ENCODE peak calls at places on chromosomes 13 and 19, in four cellular contexts. C, J, S and D are unnamed samples.

GRCh38 chr13:42110410-42111155 is 62.1 kb downstream of the DGKH start:
- DNase-seq in J (peak), C (peak), S (no peak), D (peak)

GRCh38 chr13:54647275-54647674 is 1618.7 kb downstream of the OLFM4 start:
- DNase-seq in J (no peak), C (no peak), S (no peak), D (no peak)

GRCh38 chr19:13012690-13013608 is 17.7 kb downstream of the NFIX start:
- DNase-seq in C (no peak), J (peak), S (no peak), D (no peak)

GRCh38 chr19:12984683-12985048 is 10.6 kb upstream of the NFIX start:
- DNase-seq in J (no peak), S (no peak), C (no peak), D (no peak)

GRCh38 chr19:55160128-55160985 is 2.8 kb upstream of the TNNI3 start:
- DNase-seq in C (peak), J (peak), S (peak), D (peak)

GRCh38 chr19:1864480-1865171 is 1.2 kb upstream of the KLF16 start:
- DNase-seq in S (no peak), C (peak), J (peak), D (no peak)

GRCh38 chr13:35157143-35157755 is 215.2 kb downstream of the NBEA start:
- DNase-seq in J (peak), S (no peak), C (peak), D (peak)

GRCh38 chr19:43564800-43565199 is 10.5 kb downstream of the XRCC1 start:
- DNase-seq in C (no peak), J (no peak), S (no peak), D (no peak)

GRCh38 chr13:102892504-102892903 is 46.7 kb downstream of the ERCC5 start:
- DNase-seq in C (no peak), S (no peak), J (no peak), D (no peak)

GRCh38 chr13:85586422-85586831 is 212.8 kb downstream of the SLITRK6 start:
- DNase-seq in S (no peak), C (no peak), J (no peak), D (no peak)

GRCh38 chr13:64248371-64249065 is 2832.9 kb upstream of the PCDH20 start:
- DNase-seq in C (no peak), J (no peak), S (no peak), D (no peak)

GRCh38 chr13:109297628-109298027 is 488.8 kb downstream of the IRS2 start:
- DNase-seq in S (no peak), C (peak), J (no peak), D (no peak)

GRCh38 chr19:35457173-35457572 is 9.1 kb downstream of the FFAR2 start:
- DNase-seq in C (no peak), S (no peak), J (peak), D (peak)

GRCh38 chr13:34276764-34277163 is 458.8 kb downstream of the RFC3 start:
- DNase-seq in J (no peak), S (no peak), C (no peak), D (no peak)

GRCh38 chr19:18223860-18224524 is 2.2 kb downstream of the PDE4C start:
- DNase-seq in S (no peak), J (peak), C (peak), D (no peak)

GRCh38 chr19:15248648-15249559 is 16.7 kb upstream of the EPHX3 start:
- DNase-seq in C (no peak), J (no peak), S (no peak), D (no peak)

GRCh38 chr13:46134961-46135522 is 30.2 kb upstream of the CPB2 start:
- DNase-seq in J (no peak), C (no peak), S (no peak), D (no peak)

GRCh38 chr19:54469496-54469934 is 3.6 kb downstream of the CDC42EP5 start:
- DNase-seq in J (peak), S (no peak), C (no peak), D (no peak)

GRCh38 chr13:99339736-99340392 is 32.7 kb upstream of the GPR183 start:
- DNase-seq in C (no peak), J (peak), S (no peak), D (no peak)

GRCh38 chr19:56099638-56100539 is 21.2 kb downstream of the ZNF787 start:
- DNase-seq in J (no peak), C (no peak), S (no peak), D (no peak)

GRCh38 chr13:30752201-30752797 is 17.0 kb downstream of the ALOX5AP start:
- DNase-seq in C (no peak), J (no peak), S (no peak), D (no peak)

GRCh38 chr19:5705552-5705951 is 14.4 kb downstream of the LONP1 start:
- DNase-seq in S (no peak), C (peak), J (no peak), D (no peak)

GRCh38 chr13:102701331-102701730 is 6.5 kb upstream of the METTL21C start:
- DNase-seq in J (no peak), S (no peak), C (no peak), D (no peak)

GRCh38 chr19:23999821-24000610 is 85.3 kb downstream of the ZNF726 start:
- DNase-seq in S (no peak), C (no peak), J (no peak), D (no peak)

GRCh38 chr19:38831142-38831605 is 420 bp downstream of the ECH1 start:
- DNase-seq in C (peak), J (no peak), S (no peak), D (no peak)

GRCh38 chr19:823565-824121 is 1.9 kb upstream of the PLPPR3 start:
- DNase-seq in S (no peak), C (no peak), J (peak), D (no peak)

GRCh38 chr13:92137519-92137918 is 739.1 kb downstream of the GPC5 start:
- DNase-seq in C (no peak), S (no peak), J (no peak), D (no peak)

GRCh38 chr19:43789029-43789428 is 8.3 kb upstream of the KCNN4 start:
- DNase-seq in C (no peak), J (no peak), S (no peak), D (no peak)

GRCh38 chr13:99357920-99358319 is 50.7 kb upstream of the GPR183 start:
- DNase-seq in J (no peak), S (no peak), C (no peak), D (no peak)

GRCh38 chr19:50328257-50329145 is 676 bp downstream of the KCNC3 start:
- DNase-seq in S (no peak), C (peak), J (peak), D (no peak)

GRCh38 chr13:90049989-90050671 is 1297.4 kb upstream of the MIR17HG start:
- DNase-seq in C (no peak), S (no peak), J (no peak), D (no peak)

GRCh38 chr13:90055760-90056159 is 1291.7 kb upstream of the MIR17HG start:
- DNase-seq in J (no peak), S (no peak), C (no peak), D (no peak)

GRCh38 chr13:90055121-90055520 is 1292.4 kb upstream of the MIR17HG start:
- DNase-seq in C (no peak), S (no peak), J (no peak), D (no peak)
- H3K27ac ChIP-seq in C (no peak), S (no peak), J (no peak), D (no peak)

DNA sequence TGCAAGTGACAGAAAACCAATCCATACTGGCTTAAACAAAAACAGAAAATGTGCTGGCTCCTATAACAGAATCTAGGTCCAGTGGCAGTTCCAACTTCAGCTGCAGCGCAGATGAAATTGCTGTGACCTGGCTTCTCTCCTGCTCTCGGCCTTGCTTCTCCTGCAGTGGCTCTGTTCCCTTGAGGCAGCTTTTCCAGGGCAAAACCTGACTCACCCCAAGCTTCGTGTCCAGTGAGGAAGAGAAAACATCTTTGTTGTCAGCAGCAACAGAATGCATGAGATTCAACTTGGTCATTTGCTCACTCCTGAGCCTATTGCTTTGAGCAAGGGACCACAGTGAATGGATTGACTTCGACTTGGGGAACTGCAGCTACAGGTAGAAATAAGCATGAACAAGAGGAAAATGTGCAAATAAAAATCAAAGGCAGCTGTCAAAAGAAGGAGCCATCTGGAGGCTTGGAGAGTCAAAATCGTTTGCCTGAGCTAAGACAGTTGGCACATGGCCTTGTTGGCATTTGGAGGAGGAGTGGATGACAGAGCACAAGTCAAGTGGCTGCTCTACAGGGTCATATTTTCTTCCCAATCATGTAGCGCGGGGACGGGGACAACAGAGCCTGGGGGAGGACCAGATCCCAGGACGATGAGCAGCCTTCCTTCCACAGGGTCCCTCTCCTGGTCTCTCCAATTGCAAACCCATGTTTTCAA is 523.4 kb downstream of the FGF9 start:
- DNase-seq in C (no peak), S (no peak), J (no peak), D (no peak)
- TF ChIP-seq NRF1 in C (no peak), S (no peak), J (no peak), D (no peak)

GRCh38 chr19:46618670-46619231 is 6.1 kb downstream of the PTGIR start:
- DNase-seq in S (no peak), C (peak), J (no peak), D (peak)
- H3K27ac ChIP-seq in S (no peak), C (peak), J (no peak), D (peak)

GRCh38 chr19:31525610-31526147 is 176.4 kb upstream of the TSHZ3 start:
- DNase-seq in S (no peak), C (no peak), J (no peak), D (no peak)

GRCh38 chr19:31529121-31529520 is 179.9 kb upstream of the TSHZ3 start:
- DNase-seq in J (no peak), S (no peak), C (no peak), D (no peak)

GRCh38 chr19:31528261-31528660 is 179.0 kb upstream of the TSHZ3 start:
- DNase-seq in S (no peak), J (no peak), C (no peak), D (no peak)

GRCh38 chr19:31530781-31531180 is 181.5 kb upstream of the TSHZ3 start:
- DNase-seq in C (no peak), J (no peak), S (no peak), D (no peak)

GRCh38 chr19:31527443-31527842 is 178.2 kb upstream of the TSHZ3 start:
- DNase-seq in J (no peak), C (no peak), S (no peak), D (no peak)
- TF ChIP-seq NRF1 in J (no peak), C (no peak), S (no peak), D (no peak)